ENCODE peak calls at places on chromosomes 5 and 9, in nine cellular contexts. K is GOT3, B is ELR, G is erythroblast, M is NAMALWA, T is DMS 273 treated with DMSO at 0.1 percent for 48 hours, A is COLO829, L is kidney tubule cell, J is ureter. V is an unnamed sample.

GRCh38 chr9:8782237-8782636 is 982.7 kb upstream of the DMAC1 start:
- DNase-seq in T (no peak), L (no peak), G (no peak), A (no peak), K (no peak), B (no peak), M (no peak), J (no peak), V (no peak)

GRCh38 chr9:111040494-111040893 is 2.2 kb upstream of the LPAR1 start:
- DNase-seq in G (no peak), K (no peak), L (no peak), T (no peak), M (no peak), B (no peak), J (no peak), A (no peak), V (no peak)

GRCh38 chr5:150329881-150330876 is 27.3 kb upstream of the TCOF1 start:
- DNase-seq in B (no peak), G (no peak), A (no peak), K (no peak), M (no peak), T (no peak), L (no peak), J (no peak), V (no peak)

GRCh38 chr9:129252937-129253819 is 75.1 kb upstream of the IER5L start:
- DNase-seq in G (no peak), A (no peak), J (no peak), L (no peak), K (no peak), B (no peak), T (no peak), M (no peak), V (peak; percentile 68)

GRCh38 chr9:71692337-71692736 is 76.0 kb downstream of the CEMIP2 start:
- DNase-seq in J (no peak), M (no peak), L (peak; percentile 29), A (no peak), T (no peak), B (no peak), G (no peak), K (no peak), V (no peak)

GRCh38 chr9:34377402-34377741 is 674 bp upstream of the MYORG start:
- DNase-seq in T (no peak), M (peak; percentile 39), G (peak; percentile 41), J (peak; percentile 69), B (peak; percentile 13), A (no peak), K (no peak), L (no peak), V (peak; percentile 48)

GRCh38 chr9:134416385-134417022 is 90.2 kb downstream of the RXRA start:
- DNase-seq in T (no peak), J (no peak), K (no peak), B (no peak), G (no peak), L (no peak), M (no peak), A (no peak), V (no peak)

GRCh38 chr5:113182658-113183344 is 206.2 kb downstream of the DCP2 start:
- DNase-seq in B (no peak), J (no peak), K (no peak), T (peak; percentile 95), L (no peak), M (no peak), G (no peak), A (no peak), V (no peak)

GRCh38 chr9:112049834-112050516 is 125.1 kb downstream of the SUSD1 start:
- DNase-seq in J (no peak), G (no peak), K (no peak), B (no peak), M (no peak), T (no peak), L (no peak), A (no peak), V (no peak)

GRCh38 chr9:131236761-131237160 is 39.5 kb downstream of the FAM78A start:
- DNase-seq in L (no peak), J (no peak), M (no peak), B (no peak), T (no peak), G (no peak), K (no peak), A (no peak), V (no peak)

GRCh38 chr9:36571333-36571732 is 1.4 kb upstream of the MELK start:
- DNase-seq in T (no peak), K (no peak), A (no peak), L (no peak), J (no peak), B (no peak), G (no peak), M (no peak), V (no peak)

GRCh38 chr9:89902450-89902849 is 297.6 kb downstream of the GADD45G start:
- DNase-seq in T (no peak), L (no peak), G (no peak), M (no peak), A (no peak), J (no peak), K (no peak), B (no peak), V (no peak)

GRCh38 chr5:63125862-63126261 is 547.2 kb downstream of the LRRC70 start:
- DNase-seq in M (peak; percentile 57), K (no peak), T (no peak), J (no peak), L (peak; percentile 83), A (peak; percentile 45), G (peak; percentile 1), B (peak; percentile 84), V (no peak)

GRCh38 chr5:64570395-64570996 is 64.7 kb downstream of the RGS7BP start:
- DNase-seq in J (no peak), L (no peak), T (no peak), A (no peak), G (no peak), M (no peak), K (no peak), B (no peak), V (no peak)

GRCh38 chr9:124344291-124345050 is 70.8 kb downstream of the PSMB7 start:
- DNase-seq in G (no peak), M (no peak), A (no peak), B (no peak), K (no peak), T (no peak), L (no peak), J (no peak), V (no peak)

GRCh38 chr5:154194348-154195329 is 4.1 kb downstream of the GALNT10 start:
- DNase-seq in K (no peak), J (no peak), B (no peak), A (no peak), T (peak; percentile 35), L (peak; percentile 25), M (no peak), G (no peak), V (no peak)

GRCh38 chr9:124486778-124487490 is 20.3 kb downstream of the NR5A1 start:
- DNase-seq in B (no peak), L (no peak), J (no peak), T (no peak), G (no peak), K (no peak), M (no peak), A (no peak), V (no peak)

GRCh38 chr9:137302176-137303030 is at the start of gene NRARP:
- DNase-seq in K (no peak), B (peak; percentile 80), A (no peak), G (peak; percentile 89), L (peak; percentile 89), M (peak; percentile 86), T (no peak), J (peak; percentile 89), V (peak; percentile 84)

GRCh38 chr9:136254381-136255165 is 9.0 kb upstream of the QSOX2 start:
- DNase-seq in A (no peak), L (no peak), K (no peak), J (no peak), M (no peak), B (peak; percentile 13), T (no peak), G (no peak), V (no peak)

GRCh38 chr5:56951131-56951945 is 585 bp downstream of the MIER3 start:
- DNase-seq in L (peak; percentile 16), J (peak; percentile 47), M (peak; percentile 31), B (peak; percentile 34), G (peak; percentile 58), K (no peak), A (no peak), T (no peak), V (peak; percentile 41)

GRCh38 chr5:41246376-41246775 is 33.0 kb upstream of the C6 start:
- DNase-seq in A (peak; percentile 6), B (peak; percentile 66), G (no peak), J (no peak), K (no peak), T (no peak), M (no peak), L (peak; percentile 85), V (no peak)

GRCh38 chr9:22374021-22374420 is 72.6 kb upstream of the DMRTA1 start:
- DNase-seq in M (no peak), K (no peak), A (no peak), L (no peak), B (no peak), J (no peak), T (peak; percentile 95), G (no peak), V (no peak)

GRCh38 chr5:138452720-138453119 is 12.6 kb upstream of the EGR1 start:
- DNase-seq in M (no peak), J (no peak), T (no peak), L (no peak), B (no peak), A (no peak), G (no peak), K (no peak), V (no peak)

GRCh38 chr5:181203842-181204560 is 995 bp downstream of the TRIM7 start:
- DNase-seq in M (no peak), J (peak; percentile 55), L (no peak), B (no peak), G (no peak), K (no peak), T (no peak), A (no peak), V (no peak)

GRCh38 chr9:110919609-110920008 is 118.7 kb downstream of the LPAR1 start:
- DNase-seq in A (no peak), J (no peak), L (peak; percentile 91), B (peak; percentile 92), K (no peak), G (peak; percentile 9), M (no peak), T (no peak), V (no peak)

GRCh38 chr5:10140195-10140973 is 109.3 kb downstream of the ATPSCKMT start:
- DNase-seq in A (no peak), M (peak; percentile 6), J (no peak), K (no peak), L (peak; percentile 56), B (peak; percentile 65), G (no peak), T (no peak), V (no peak)

GRCh38 chr9:78918976-78919375 is 622.1 kb downstream of the PSAT1 start:
- DNase-seq in A (no peak), J (no peak), T (no peak), G (no peak), B (no peak), L (no peak), K (no peak), M (no peak), V (no peak)